ENCODE peak calls at places on chromosomes 3 and 15, in nine cellular contexts. One of them, this sample, is unnamed.

GRCh38 chr3:146895026-146895749 is 290.0 kb upstream of the PLSCR5 start:
- DNase-seq in AG08395: peak
- DNase-seq in HL-60: no peak
- DNase-seq in brain microvascular endothelial cell: peak
- DNase-seq in fibroblast of pulmonary artery: peak
- DNase-seq in GM12865: no peak
- DNase-seq in lung microvascular endothelial cell: peak
- DNase-seq in stimulated activated CD8-positive, alpha-beta memory T cell treated with anti-CD3 and anti-CD28 coated beads, Interleukin-7, amount 100 ng/mL, for 1 hour: no peak
- DNase-seq in ELR: peak
- DNase-seq in this sample: no peak

GRCh38 chr3:43892535-43892934 is 201.8 kb downstream of the ABHD5 start:
- DNase-seq in brain microvascular endothelial cell: no peak
- DNase-seq in fibroblast of pulmonary artery: no peak
- DNase-seq in HL-60: peak
- DNase-seq in AG08395: no peak
- DNase-seq in ELR: no peak
- DNase-seq in lung microvascular endothelial cell: no peak
- DNase-seq in GM12865: peak
- DNase-seq in stimulated activated CD8-positive, alpha-beta memory T cell treated with anti-CD3 and anti-CD28 coated beads, Interleukin-7, amount 100 ng/mL, for 1 hour: no peak
- DNase-seq in this sample: no peak

GRCh38 chr3:54322354-54322753 is 200.0 kb downstream of the CACNA2D3 start:
- DNase-seq in HL-60: no peak
- DNase-seq in stimulated activated CD8-positive, alpha-beta memory T cell treated with anti-CD3 and anti-CD28 coated beads, Interleukin-7, amount 100 ng/mL, for 1 hour: no peak
- DNase-seq in GM12865: no peak
- DNase-seq in AG08395: no peak
- DNase-seq in fibroblast of pulmonary artery: no peak
- DNase-seq in brain microvascular endothelial cell: no peak
- DNase-seq in ELR: no peak
- DNase-seq in lung microvascular endothelial cell: no peak
- DNase-seq in this sample: no peak

GRCh38 chr3:125403789-125404188 is 28.7 kb upstream of the ZNF148 start:
- DNase-seq in stimulated activated CD8-positive, alpha-beta memory T cell treated with anti-CD3 and anti-CD28 coated beads, Interleukin-7, amount 100 ng/mL, for 1 hour: no peak
- DNase-seq in fibroblast of pulmonary artery: no peak
- DNase-seq in GM12865: no peak
- DNase-seq in HL-60: peak
- DNase-seq in ELR: peak
- DNase-seq in brain microvascular endothelial cell: peak
- DNase-seq in AG08395: peak
- DNase-seq in lung microvascular endothelial cell: no peak
- DNase-seq in this sample: no peak

GRCh38 chr15:69407719-69408400 is 6.3 kb upstream of the KIF23 start:
- DNase-seq in brain microvascular endothelial cell: no peak
- DNase-seq in GM12865: no peak
- DNase-seq in lung microvascular endothelial cell: no peak
- DNase-seq in stimulated activated CD8-positive, alpha-beta memory T cell treated with anti-CD3 and anti-CD28 coated beads, Interleukin-7, amount 100 ng/mL, for 1 hour: no peak
- DNase-seq in HL-60: no peak
- DNase-seq in AG08395: no peak
- DNase-seq in fibroblast of pulmonary artery: no peak
- DNase-seq in ELR: no peak
- DNase-seq in this sample: no peak

GRCh38 chr3:38138347-38139190 is at the start of gene MYD88:
- DNase-seq in AG08395: peak
- DNase-seq in GM12865: peak
- DNase-seq in HL-60: peak
- DNase-seq in stimulated activated CD8-positive, alpha-beta memory T cell treated with anti-CD3 and anti-CD28 coated beads, Interleukin-7, amount 100 ng/mL, for 1 hour: peak
- DNase-seq in brain microvascular endothelial cell: peak
- DNase-seq in lung microvascular endothelial cell: peak
- DNase-seq in ELR: peak
- DNase-seq in fibroblast of pulmonary artery: peak
- DNase-seq in this sample: peak

GRCh38 chr3:52052831-52053306 is 3.5 kb downstream of the DUSP7 start:
- DNase-seq in AG08395: peak
- DNase-seq in ELR: peak
- DNase-seq in fibroblast of pulmonary artery: peak
- DNase-seq in HL-60: peak
- DNase-seq in brain microvascular endothelial cell: peak
- DNase-seq in GM12865: peak
- DNase-seq in lung microvascular endothelial cell: peak
- DNase-seq in stimulated activated CD8-positive, alpha-beta memory T cell treated with anti-CD3 and anti-CD28 coated beads, Interleukin-7, amount 100 ng/mL, for 1 hour: no peak
- DNase-seq in this sample: peak

GRCh38 chr15:51227967-51228783 is 110.2 kb downstream of the CYP19A1 start:
- DNase-seq in HL-60: peak
- DNase-seq in stimulated activated CD8-positive, alpha-beta memory T cell treated with anti-CD3 and anti-CD28 coated beads, Interleukin-7, amount 100 ng/mL, for 1 hour: no peak
- DNase-seq in GM12865: peak
- DNase-seq in brain microvascular endothelial cell: peak
- DNase-seq in lung microvascular endothelial cell: peak
- DNase-seq in AG08395: peak
- DNase-seq in fibroblast of pulmonary artery: peak
- DNase-seq in ELR: peak
- DNase-seq in this sample: no peak

GRCh38 chr15:52134502-52135144 is 22.0 kb upstream of the BCL2L10 start:
- DNase-seq in GM12865: no peak
- DNase-seq in stimulated activated CD8-positive, alpha-beta memory T cell treated with anti-CD3 and anti-CD28 coated beads, Interleukin-7, amount 100 ng/mL, for 1 hour: no peak
- DNase-seq in ELR: no peak
- DNase-seq in AG08395: no peak
- DNase-seq in fibroblast of pulmonary artery: no peak
- DNase-seq in brain microvascular endothelial cell: no peak
- DNase-seq in HL-60: peak
- DNase-seq in lung microvascular endothelial cell: no peak
- DNase-seq in this sample: no peak

GRCh38 chr3:58190882-58191281 is 19.9 kb downstream of the DNASE1L3 start:
- DNase-seq in lung microvascular endothelial cell: no peak
- DNase-seq in HL-60: no peak
- DNase-seq in GM12865: no peak
- DNase-seq in brain microvascular endothelial cell: no peak
- DNase-seq in stimulated activated CD8-positive, alpha-beta memory T cell treated with anti-CD3 and anti-CD28 coated beads, Interleukin-7, amount 100 ng/mL, for 1 hour: no peak
- DNase-seq in AG08395: no peak
- DNase-seq in fibroblast of pulmonary artery: no peak
- DNase-seq in ELR: no peak
- DNase-seq in this sample: no peak

GRCh38 chr3:66609660-66610547 is 109.1 kb upstream of the LRIG1 start:
- DNase-seq in lung microvascular endothelial cell: peak
- DNase-seq in fibroblast of pulmonary artery: peak
- DNase-seq in HL-60: no peak
- DNase-seq in ELR: peak
- DNase-seq in brain microvascular endothelial cell: peak
- DNase-seq in AG08395: no peak
- DNase-seq in stimulated activated CD8-positive, alpha-beta memory T cell treated with anti-CD3 and anti-CD28 coated beads, Interleukin-7, amount 100 ng/mL, for 1 hour: no peak
- DNase-seq in GM12865: no peak
- DNase-seq in this sample: no peak

GRCh38 chr3:146421814-146422748 is 47.3 kb downstream of the PLSCR2 start:
- DNase-seq in HL-60: no peak
- DNase-seq in AG08395: peak
- DNase-seq in ELR: peak
- DNase-seq in fibroblast of pulmonary artery: peak
- DNase-seq in GM12865: no peak
- DNase-seq in brain microvascular endothelial cell: peak
- DNase-seq in stimulated activated CD8-positive, alpha-beta memory T cell treated with anti-CD3 and anti-CD28 coated beads, Interleukin-7, amount 100 ng/mL, for 1 hour: no peak
- DNase-seq in lung microvascular endothelial cell: peak
- DNase-seq in this sample: no peak

GRCh38 chr15:94671845-94672524 is 440.6 kb downstream of the MCTP2 start:
- DNase-seq in GM12865: no peak
- DNase-seq in HL-60: no peak
- DNase-seq in brain microvascular endothelial cell: peak
- DNase-seq in ELR: no peak
- DNase-seq in fibroblast of pulmonary artery: peak
- DNase-seq in AG08395: no peak
- DNase-seq in stimulated activated CD8-positive, alpha-beta memory T cell treated with anti-CD3 and anti-CD28 coated beads, Interleukin-7, amount 100 ng/mL, for 1 hour: no peak
- DNase-seq in lung microvascular endothelial cell: peak
- DNase-seq in this sample: peak

GRCh38 chr3:116517308-116517707 is 72.0 kb upstream of the LSAMP start:
- DNase-seq in brain microvascular endothelial cell: peak
- DNase-seq in ELR: peak
- DNase-seq in lung microvascular endothelial cell: no peak
- DNase-seq in AG08395: no peak
- DNase-seq in HL-60: no peak
- DNase-seq in GM12865: peak
- DNase-seq in fibroblast of pulmonary artery: peak
- DNase-seq in stimulated activated CD8-positive, alpha-beta memory T cell treated with anti-CD3 and anti-CD28 coated beads, Interleukin-7, amount 100 ng/mL, for 1 hour: no peak
- DNase-seq in this sample: no peak

GRCh38 chr3:69105320-69105719 is 17.1 kb downstream of the LMOD3 start:
- DNase-seq in ELR: no peak
- DNase-seq in stimulated activated CD8-positive, alpha-beta memory T cell treated with anti-CD3 and anti-CD28 coated beads, Interleukin-7, amount 100 ng/mL, for 1 hour: no peak
- DNase-seq in fibroblast of pulmonary artery: no peak
- DNase-seq in brain microvascular endothelial cell: no peak
- DNase-seq in lung microvascular endothelial cell: no peak
- DNase-seq in GM12865: no peak
- DNase-seq in AG08395: no peak
- DNase-seq in HL-60: no peak
- DNase-seq in this sample: no peak

GRCh38 chr15:25947336-25948080 is 84.4 kb upstream of the ATP10A start:
- DNase-seq in AG08395: no peak
- DNase-seq in HL-60: no peak
- DNase-seq in ELR: no peak
- DNase-seq in stimulated activated CD8-positive, alpha-beta memory T cell treated with anti-CD3 and anti-CD28 coated beads, Interleukin-7, amount 100 ng/mL, for 1 hour: no peak
- DNase-seq in GM12865: no peak
- DNase-seq in brain microvascular endothelial cell: no peak
- DNase-seq in lung microvascular endothelial cell: no peak
- DNase-seq in fibroblast of pulmonary artery: no peak
- DNase-seq in this sample: no peak

GRCh38 chr3:166663194-166663593 is 716.9 kb downstream of the ZBBX start:
- DNase-seq in fibroblast of pulmonary artery: no peak
- DNase-seq in brain microvascular endothelial cell: no peak
- DNase-seq in lung microvascular endothelial cell: no peak
- DNase-seq in AG08395: no peak
- DNase-seq in ELR: peak
- DNase-seq in HL-60: no peak
- DNase-seq in stimulated activated CD8-positive, alpha-beta memory T cell treated with anti-CD3 and anti-CD28 coated beads, Interleukin-7, amount 100 ng/mL, for 1 hour: no peak
- DNase-seq in GM12865: no peak
- DNase-seq in this sample: no peak

GRCh38 chr3:168801792-168802191 is 706.1 kb upstream of the GOLIM4 start:
- DNase-seq in lung microvascular endothelial cell: no peak
- DNase-seq in GM12865: no peak
- DNase-seq in HL-60: no peak
- DNase-seq in brain microvascular endothelial cell: peak
- DNase-seq in stimulated activated CD8-positive, alpha-beta memory T cell treated with anti-CD3 and anti-CD28 coated beads, Interleukin-7, amount 100 ng/mL, for 1 hour: no peak
- DNase-seq in ELR: peak
- DNase-seq in AG08395: peak
- DNase-seq in fibroblast of pulmonary artery: peak
- DNase-seq in this sample: no peak

GRCh38 chr3:194488007-194488742 is 1.4 kb upstream of the ATP13A3 start:
- DNase-seq in ELR: peak
- DNase-seq in AG08395: no peak
- DNase-seq in stimulated activated CD8-positive, alpha-beta memory T cell treated with anti-CD3 and anti-CD28 coated beads, Interleukin-7, amount 100 ng/mL, for 1 hour: no peak
- DNase-seq in GM12865: peak
- DNase-seq in lung microvascular endothelial cell: no peak
- DNase-seq in fibroblast of pulmonary artery: peak
- DNase-seq in brain microvascular endothelial cell: no peak
- DNase-seq in HL-60: peak
- DNase-seq in this sample: no peak

GRCh38 chr15:78506971-78507830 is at the start of gene HYKK:
- DNase-seq in AG08395: peak
- DNase-seq in ELR: peak
- DNase-seq in GM12865: peak
- DNase-seq in stimulated activated CD8-positive, alpha-beta memory T cell treated with anti-CD3 and anti-CD28 coated beads, Interleukin-7, amount 100 ng/mL, for 1 hour: peak
- DNase-seq in HL-60: peak
- DNase-seq in lung microvascular endothelial cell: peak
- DNase-seq in fibroblast of pulmonary artery: peak
- DNase-seq in brain microvascular endothelial cell: peak
- DNase-seq in this sample: peak

GRCh38 chr3:47850062-47850802 is 47.3 kb downstream of the DHX30 start:
- DNase-seq in HL-60: peak
- DNase-seq in GM12865: peak
- DNase-seq in AG08395: peak
- DNase-seq in brain microvascular endothelial cell: peak
- DNase-seq in stimulated activated CD8-positive, alpha-beta memory T cell treated with anti-CD3 and anti-CD28 coated beads, Interleukin-7, amount 100 ng/mL, for 1 hour: no peak
- DNase-seq in lung microvascular endothelial cell: peak
- DNase-seq in ELR: peak
- DNase-seq in fibroblast of pulmonary artery: peak
- DNase-seq in this sample: no peak

GRCh38 chr15:100002787-100003536 is 269.7 kb upstream of the LYSMD4 start:
- DNase-seq in lung microvascular endothelial cell: no peak
- DNase-seq in brain microvascular endothelial cell: no peak
- DNase-seq in stimulated activated CD8-positive, alpha-beta memory T cell treated with anti-CD3 and anti-CD28 coated beads, Interleukin-7, amount 100 ng/mL, for 1 hour: no peak
- DNase-seq in HL-60: no peak
- DNase-seq in ELR: no peak
- DNase-seq in fibroblast of pulmonary artery: no peak
- DNase-seq in AG08395: no peak
- DNase-seq in GM12865: no peak
- DNase-seq in this sample: no peak

GRCh38 chr3:189493271-189493670 is 137.9 kb upstream of the TP63 start:
- DNase-seq in lung microvascular endothelial cell: no peak
- DNase-seq in AG08395: no peak
- DNase-seq in GM12865: no peak
- DNase-seq in ELR: no peak
- DNase-seq in HL-60: no peak
- DNase-seq in brain microvascular endothelial cell: no peak
- DNase-seq in fibroblast of pulmonary artery: no peak
- DNase-seq in stimulated activated CD8-positive, alpha-beta memory T cell treated with anti-CD3 and anti-CD28 coated beads, Interleukin-7, amount 100 ng/mL, for 1 hour: no peak
- DNase-seq in this sample: no peak

GRCh38 chr3:43390255-43390588 is 103.9 kb downstream of the SNRK start:
- DNase-seq in AG08395: no peak
- DNase-seq in stimulated activated CD8-positive, alpha-beta memory T cell treated with anti-CD3 and anti-CD28 coated beads, Interleukin-7, amount 100 ng/mL, for 1 hour: no peak
- DNase-seq in fibroblast of pulmonary artery: no peak
- DNase-seq in GM12865: no peak
- DNase-seq in brain microvascular endothelial cell: no peak
- DNase-seq in lung microvascular endothelial cell: peak
- DNase-seq in ELR: no peak
- DNase-seq in HL-60: no peak
- DNase-seq in this sample: no peak

GRCh38 chr15:92861742-92862141 is 38.4 kb upstream of the CHD2 start:
- DNase-seq in lung microvascular endothelial cell: no peak
- DNase-seq in AG08395: no peak
- DNase-seq in stimulated activated CD8-positive, alpha-beta memory T cell treated with anti-CD3 and anti-CD28 coated beads, Interleukin-7, amount 100 ng/mL, for 1 hour: no peak
- DNase-seq in brain microvascular endothelial cell: no peak
- DNase-seq in ELR: no peak
- DNase-seq in GM12865: no peak
- DNase-seq in fibroblast of pulmonary artery: no peak
- DNase-seq in HL-60: no peak
- DNase-seq in this sample: no peak

GRCh38 chr15:70252056-70252935 is 154.6 kb upstream of the TLE3 start:
- DNase-seq in stimulated activated CD8-positive, alpha-beta memory T cell treated with anti-CD3 and anti-CD28 coated beads, Interleukin-7, amount 100 ng/mL, for 1 hour: no peak
- DNase-seq in brain microvascular endothelial cell: no peak
- DNase-seq in GM12865: no peak
- DNase-seq in HL-60: no peak
- DNase-seq in lung microvascular endothelial cell: no peak
- DNase-seq in ELR: no peak
- DNase-seq in AG08395: no peak
- DNase-seq in fibroblast of pulmonary artery: no peak
- DNase-seq in this sample: no peak

GRCh38 chr3:136817448-136817847 is 1.5 kb upstream of the SLC35G2 start:
- DNase-seq in lung microvascular endothelial cell: no peak
- DNase-seq in stimulated activated CD8-positive, alpha-beta memory T cell treated with anti-CD3 and anti-CD28 coated beads, Interleukin-7, amount 100 ng/mL, for 1 hour: no peak
- DNase-seq in ELR: peak
- DNase-seq in fibroblast of pulmonary artery: no peak
- DNase-seq in GM12865: no peak
- DNase-seq in brain microvascular endothelial cell: no peak
- DNase-seq in HL-60: no peak
- DNase-seq in AG08395: no peak
- DNase-seq in this sample: no peak

GRCh38 chr3:66253790-66254620 is 33.2 kb downstream of the SLC25A26 start:
- DNase-seq in GM12865: peak
- DNase-seq in AG08395: peak
- DNase-seq in lung microvascular endothelial cell: peak
- DNase-seq in ELR: peak
- DNase-seq in brain microvascular endothelial cell: no peak
- DNase-seq in stimulated activated CD8-positive, alpha-beta memory T cell treated with anti-CD3 and anti-CD28 coated beads, Interleukin-7, amount 100 ng/mL, for 1 hour: no peak
- DNase-seq in HL-60: no peak
- DNase-seq in fibroblast of pulmonary artery: peak
- DNase-seq in this sample: no peak

GRCh38 chr15:49134683-49135341 is 20.6 kb downstream of the COPS2 start:
- DNase-seq in fibroblast of pulmonary artery: peak
- DNase-seq in brain microvascular endothelial cell: peak
- DNase-seq in lung microvascular endothelial cell: peak
- DNase-seq in HL-60: no peak
- DNase-seq in GM12865: no peak
- DNase-seq in stimulated activated CD8-positive, alpha-beta memory T cell treated with anti-CD3 and anti-CD28 coated beads, Interleukin-7, amount 100 ng/mL, for 1 hour: no peak
- DNase-seq in ELR: peak
- DNase-seq in AG08395: no peak
- DNase-seq in this sample: no peak

This sample was measured in tibial nerve.